ENCODE peak calls at places on chromosomes 4 and X, in four cellular contexts. H, Y, C and K are unnamed samples.

GRCh38 chrX:13266641-13267420 is 53.0 kb downstream of the ATXN3L start:
- DNase-seq in H (no peak), Y (peak), C (no peak), K (no peak)

GRCh38 chr4:72418458-72418857 is 150.6 kb downstream of the ADAMTS3 start:
- DNase-seq in H (no peak), Y (peak), C (peak), K (no peak)

GRCh38 chr4:57172065-57172464 is 61.9 kb upstream of the IGFBP7 start:
- DNase-seq in H (no peak), Y (no peak), C (no peak), K (no peak)

GRCh38 chr4:52483186-52483585 is 175.9 kb downstream of the USP46 start:
- DNase-seq in H (no peak), Y (no peak), C (no peak), K (no peak)

GRCh38 chrX:154738013-154738738 is 12.7 kb downstream of the GAB3 start:
- DNase-seq in H (no peak), Y (peak), C (peak), K (peak)

GRCh38 chr4:20773144-20773997 is 73.1 kb downstream of the PACRGL start:
- DNase-seq in H (peak), Y (peak), C (peak), K (peak)

GRCh38 chrX:46333550-46333949 is 211.7 kb downstream of the ZNF674 start:
- DNase-seq in H (no peak), Y (no peak), C (no peak), K (peak)

GRCh38 chr4:67871867-67872266 is 11.9 kb downstream of the TMPRSS11D start:
- DNase-seq in H (no peak), Y (peak), C (peak), K (no peak)

GRCh38 chr4:172601195-172601594 is 567.4 kb upstream of the GALNT7 start:
- DNase-seq in H (no peak), Y (no peak), C (no peak), K (no peak)

GRCh38 chrX:25810202-25810601 is 327.9 kb upstream of the MAGEB18 start:
- DNase-seq in H (no peak), Y (peak), C (peak), K (no peak)

GRCh38 chrX:18889982-18890381 is 93.9 kb downstream of the PHKA2 start:
- DNase-seq in H (no peak), Y (no peak), C (no peak), K (no peak)

GRCh38 chrX:27591938-27592337 is 1.8 kb downstream of the DCAF8L2 start:
- DNase-seq in H (no peak), Y (no peak), C (no peak), K (no peak)

GRCh38 chr4:151471728-151472127 is 62.8 kb downstream of the FHIP1A start:
- DNase-seq in H (no peak), Y (no peak), C (no peak), K (no peak)

GRCh38 chr4:67158669-67159068 is 386.6 kb downstream of the CENPC start:
- DNase-seq in H (no peak), Y (no peak), C (no peak), K (no peak)

GRCh38 chr4:41660350-41660749 is 88.2 kb downstream of the PHOX2B start:
- DNase-seq in H (no peak), Y (no peak), C (no peak), K (no peak)

GRCh38 chr4:141719585-141719984 is 83.2 kb downstream of the IL15 start:
- DNase-seq in H (no peak), Y (no peak), C (no peak), K (no peak)

GRCh38 chrX:55450259-55450658 is 1.7 kb upstream of the MAGEH1 start:
- DNase-seq in H (no peak), Y (no peak), C (peak), K (no peak)

GRCh38 chrX:30278365-30278764 is 30.8 kb downstream of the NR0B1 start:
- DNase-seq in H (no peak), Y (peak), C (peak), K (no peak)

GRCh38 chr4:174633399-174633798 is 111.1 kb upstream of the HPGD start:
- DNase-seq in H (no peak), Y (no peak), C (no peak), K (no peak)

GRCh38 chr4:14520171-14520570 is 482.1 kb upstream of the CPEB2 start:
- DNase-seq in H (no peak), Y (no peak), C (peak), K (no peak)

GRCh38 chr4:37609621-37610020 is 76.6 kb downstream of the RELL1 start:
- DNase-seq in H (no peak), Y (no peak), C (no peak), K (no peak)
- H3K27ac ChIP-seq in H (no peak), Y (no peak), C (no peak), K (no peak)

GRCh38 chr4:78057135-78057599 is at the start of gene FRAS1:
- DNase-seq in H (no peak), Y (peak), C (peak), K (peak)

GRCh38 chr4:78058591-78059523 is 1.7 kb downstream of the FRAS1 start:
- DNase-seq in H (peak), Y (peak), C (peak), K (peak)

GRCh38 chr4:78057600-78058560 is 757 bp downstream of the FRAS1 start:
- DNase-seq in H (peak), Y (peak), C (peak), K (peak)

GRCh38 chr4:78059938-78060337 is 2.8 kb downstream of the FRAS1 start:
- DNase-seq in H (no peak), Y (no peak), C (no peak), K (no peak)

DNA sequence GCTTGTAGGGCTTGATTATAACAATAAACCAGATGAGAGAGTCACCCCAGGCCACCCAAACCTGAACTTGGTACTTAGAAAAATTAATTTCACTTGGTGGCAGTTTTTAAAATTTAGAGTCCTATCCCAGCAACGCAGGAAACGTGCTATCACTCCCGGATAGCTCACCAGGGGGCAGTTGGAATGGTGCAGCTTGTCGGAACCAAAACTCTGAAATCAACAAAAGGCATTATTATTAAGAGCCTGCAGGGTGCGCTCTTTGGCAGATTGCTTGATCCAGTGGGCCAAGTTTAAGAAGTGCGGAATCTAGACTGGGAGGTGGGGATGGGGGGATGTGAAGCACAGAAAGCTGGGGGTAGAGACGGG is 2.4 kb downstream of the FRAS1 start:
- DNase-seq in H (peak), Y (peak), C (peak), K (peak)
- H3K27ac ChIP-seq in H (peak), Y (no peak), C (no peak), K (peak)

DNA sequence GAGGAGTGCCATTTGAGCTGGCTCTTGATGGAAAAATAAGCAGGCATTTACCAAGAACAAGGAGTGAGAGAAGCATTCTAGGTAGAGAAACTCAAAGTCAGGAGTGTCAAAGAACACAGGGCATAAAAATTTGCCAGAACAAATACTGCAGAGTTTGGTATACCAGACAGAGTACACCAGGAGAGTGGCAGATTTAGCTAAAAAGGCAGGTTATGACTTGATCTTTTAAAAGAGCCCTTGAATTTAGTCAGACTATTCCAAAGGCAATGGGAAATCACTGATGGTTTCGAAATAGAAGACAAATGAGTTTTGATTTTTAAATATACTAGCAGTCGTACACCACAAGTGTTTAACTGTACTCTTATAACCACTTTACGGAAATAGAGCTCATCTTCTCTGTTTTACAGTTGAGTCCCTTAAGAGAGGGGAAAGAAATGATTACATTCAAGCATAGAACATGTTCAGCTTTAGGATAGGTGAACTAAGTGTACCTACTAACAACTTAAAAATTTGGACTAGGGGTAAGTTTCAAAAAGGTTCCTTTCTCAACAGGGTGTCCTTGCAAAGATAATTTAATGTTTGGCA is 10.2 kb downstream of the UBE2D3 start:
- DNase-seq in H (no peak), Y (no peak), C (no peak), K (no peak)
- H3K27ac ChIP-seq in H (no peak), Y (peak), C (peak), K (no peak)

GRCh38 chrX:132270021-132270420 is 50.8 kb upstream of the RAP2C start:
- DNase-seq in H (no peak), Y (no peak), C (no peak), K (no peak)
- H3K27ac ChIP-seq in H (no peak), Y (no peak), C (no peak), K (no peak)

GRCh38 chrX:37815366-37815765 is 32.0 kb downstream of the DYNLT3 start:
- DNase-seq in H (no peak), Y (no peak), C (no peak), K (no peak)

GRCh38 chrX:37813570-37813969 is 33.7 kb downstream of the CYBB start:
- DNase-seq in H (no peak), Y (no peak), C (no peak), K (no peak)

GRCh38 chrX:37809970-37810369 is 30.1 kb downstream of the CYBB start:
- DNase-seq in H (no peak), Y (no peak), C (no peak), K (no peak)

GRCh38 chrX:37816766-37817165 is 30.6 kb downstream of the DYNLT3 start:
- DNase-seq in H (no peak), Y (no peak), C (no peak), K (no peak)

DNA sequence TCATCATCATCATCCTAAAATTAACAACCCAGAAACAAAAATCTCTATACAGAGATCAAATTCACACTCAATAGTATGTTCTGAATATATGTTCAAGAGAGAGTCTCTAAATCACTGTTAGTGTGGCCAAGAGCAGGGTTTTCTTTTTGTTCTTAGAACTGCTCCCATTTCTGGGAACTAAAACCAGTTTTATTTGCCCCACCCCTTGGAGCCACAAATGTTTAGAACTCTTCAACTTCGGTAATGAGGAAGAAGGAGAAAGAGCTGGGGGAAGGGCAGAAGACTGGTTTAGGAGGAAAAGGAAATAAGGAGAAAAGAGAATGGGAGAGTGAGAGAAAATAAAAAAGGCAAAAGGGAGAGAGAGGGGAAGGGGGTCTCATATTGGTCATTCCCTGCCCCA is 32.3 kb downstream of the CYBB start:
- DNase-seq in H (no peak), Y (no peak), C (no peak), K (no peak)
- H3K27ac ChIP-seq in H (no peak), Y (no peak), C (no peak), K (no peak)

GRCh38 chrX:66009231-66009845 is 30.5 kb downstream of the VSIG4 start:
- DNase-seq in H (no peak), Y (no peak), C (no peak), K (no peak)
- H3K27ac ChIP-seq in H (no peak), Y (no peak), C (no peak), K (no peak)

GRCh38 chr4:153637201-153637600 is 46.9 kb upstream of the TLR2 start:
- DNase-seq in H (no peak), Y (no peak), C (no peak), K (no peak)
- H3K27ac ChIP-seq in H (no peak), Y (no peak), C (no peak), K (no peak)

GRCh38 chr4:183987529-183987946 is 82.4 kb downstream of the STOX2 start:
- DNase-seq in H (peak), Y (peak), C (peak), K (peak)

GRCh38 chr4:183989471-183989870 is 84.4 kb downstream of the STOX2 start:
- DNase-seq in H (no peak), Y (peak), C (peak), K (no peak)

GRCh38 chr4:183988874-183989273 is 83.8 kb downstream of the STOX2 start:
- DNase-seq in H (no peak), Y (no peak), C (no peak), K (no peak)

GRCh38 chr4:183987987-183988392 is 82.9 kb downstream of the STOX2 start:
- DNase-seq in H (peak), Y (peak), C (peak), K (peak)

DNA sequence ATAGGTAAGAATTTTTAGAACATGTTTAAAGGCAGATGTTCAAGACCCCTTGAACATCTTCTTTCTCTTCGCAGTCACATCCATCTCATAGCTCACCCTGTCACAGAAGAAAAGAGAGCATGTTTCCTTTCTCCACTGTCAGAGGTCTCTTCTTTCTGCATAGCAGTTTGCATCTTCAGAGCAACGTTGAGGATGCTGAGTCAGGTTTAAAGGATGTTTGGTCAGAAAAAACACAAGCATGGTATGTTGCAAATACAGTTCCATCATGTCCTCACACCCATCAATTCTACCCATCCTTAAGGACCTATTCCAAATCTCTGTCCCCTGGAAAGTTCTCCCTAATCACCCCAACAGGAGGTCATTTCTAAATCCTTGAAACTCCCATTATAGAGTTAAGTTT is 84.8 kb downstream of the STOX2 start:
- DNase-seq in H (no peak), Y (no peak), C (peak), K (no peak)
- H3K27ac ChIP-seq in H (no peak), Y (no peak), C (no peak), K (no peak)

GRCh38 chrX:147912093-147912801 is 528 bp downstream of the FMR1 start:
- DNase-seq in H (peak), Y (peak), C (peak), K (peak)
- H3K27ac ChIP-seq in H (peak), Y (peak), C (peak), K (peak)